ENCODE peak calls at places on chromosomes 5 and 9, in seven cellular contexts. One of them, this sample, is unnamed.

GRCh38 chr9:37531699-37532098 is 44.5 kb downstream of the FBXO10 start:
- DNase-seq in GM23248: no peak
- DNase-seq in astrocyte of the spinal cord: no peak
- DNase-seq in activated T-helper 1 cell treated with anti-CD3 and anti-CD28 coated beads, Interleukin-2, amount 50 U/mL, for 16 hours: peak; percentile 23
- DNase-seq in GM12864: peak; percentile 87
- DNase-seq in nephron progenitor cell: no peak
- DNase-seq in NCI-H1694 treated with DMSO at 0.1 percent for 48 hours: no peak
- DNase-seq in this sample: no peak

GRCh38 chr9:31103836-31104235 is 1280.6 kb upstream of the ACO1 start:
- DNase-seq in nephron progenitor cell: no peak
- DNase-seq in astrocyte of the spinal cord: peak; percentile 8
- DNase-seq in GM12864: no peak
- DNase-seq in activated T-helper 1 cell treated with anti-CD3 and anti-CD28 coated beads, Interleukin-2, amount 50 U/mL, for 16 hours: no peak
- DNase-seq in NCI-H1694 treated with DMSO at 0.1 percent for 48 hours: no peak
- DNase-seq in GM23248: no peak
- DNase-seq in this sample: no peak

GRCh38 chr5:128757560-128757959 is 207.7 kb upstream of the SLC27A6 start:
- DNase-seq in activated T-helper 1 cell treated with anti-CD3 and anti-CD28 coated beads, Interleukin-2, amount 50 U/mL, for 16 hours: no peak
- DNase-seq in NCI-H1694 treated with DMSO at 0.1 percent for 48 hours: no peak
- DNase-seq in GM12864: no peak
- DNase-seq in astrocyte of the spinal cord: no peak
- DNase-seq in nephron progenitor cell: no peak
- DNase-seq in GM23248: no peak
- DNase-seq in this sample: no peak

GRCh38 chr5:74685979-74686631 is 1.1 kb downstream of the HEXB start:
- DNase-seq in GM12864: peak; percentile 25
- DNase-seq in activated T-helper 1 cell treated with anti-CD3 and anti-CD28 coated beads, Interleukin-2, amount 50 U/mL, for 16 hours: no peak
- DNase-seq in astrocyte of the spinal cord: no peak
- DNase-seq in GM23248: peak; percentile 61
- DNase-seq in NCI-H1694 treated with DMSO at 0.1 percent for 48 hours: no peak
- DNase-seq in nephron progenitor cell: no peak
- DNase-seq in this sample: peak; percentile 19

GRCh38 chr5:108637110-108637509 is 110.6 kb upstream of the FER start:
- DNase-seq in astrocyte of the spinal cord: no peak
- DNase-seq in nephron progenitor cell: no peak
- DNase-seq in GM23248: peak; percentile 76
- DNase-seq in NCI-H1694 treated with DMSO at 0.1 percent for 48 hours: no peak
- DNase-seq in GM12864: no peak
- DNase-seq in activated T-helper 1 cell treated with anti-CD3 and anti-CD28 coated beads, Interleukin-2, amount 50 U/mL, for 16 hours: no peak
- DNase-seq in this sample: no peak

GRCh38 chr5:155529366-155529765 is 515.8 kb downstream of the KIF4B start:
- DNase-seq in GM12864: no peak
- DNase-seq in GM23248: no peak
- DNase-seq in activated T-helper 1 cell treated with anti-CD3 and anti-CD28 coated beads, Interleukin-2, amount 50 U/mL, for 16 hours: no peak
- DNase-seq in nephron progenitor cell: no peak
- DNase-seq in astrocyte of the spinal cord: no peak
- DNase-seq in NCI-H1694 treated with DMSO at 0.1 percent for 48 hours: no peak
- DNase-seq in this sample: no peak

GRCh38 chr9:103361906-103362305 is 366.8 kb downstream of the CYLC2 start:
- DNase-seq in GM12864: no peak
- DNase-seq in astrocyte of the spinal cord: no peak
- DNase-seq in activated T-helper 1 cell treated with anti-CD3 and anti-CD28 coated beads, Interleukin-2, amount 50 U/mL, for 16 hours: no peak
- DNase-seq in GM23248: no peak
- DNase-seq in nephron progenitor cell: no peak
- DNase-seq in NCI-H1694 treated with DMSO at 0.1 percent for 48 hours: no peak
- DNase-seq in this sample: no peak

GRCh38 chr9:105195259-105195658 is 49.2 kb upstream of the SLC44A1 start:
- DNase-seq in NCI-H1694 treated with DMSO at 0.1 percent for 48 hours: no peak
- DNase-seq in activated T-helper 1 cell treated with anti-CD3 and anti-CD28 coated beads, Interleukin-2, amount 50 U/mL, for 16 hours: no peak
- DNase-seq in nephron progenitor cell: no peak
- DNase-seq in astrocyte of the spinal cord: no peak
- DNase-seq in GM12864: no peak
- DNase-seq in GM23248: no peak
- DNase-seq in this sample: no peak

GRCh38 chr9:132146575-132146974 is 15.3 kb upstream of the NTNG2 start:
- DNase-seq in NCI-H1694 treated with DMSO at 0.1 percent for 48 hours: no peak
- DNase-seq in astrocyte of the spinal cord: no peak
- DNase-seq in GM12864: no peak
- DNase-seq in GM23248: no peak
- DNase-seq in activated T-helper 1 cell treated with anti-CD3 and anti-CD28 coated beads, Interleukin-2, amount 50 U/mL, for 16 hours: no peak
- DNase-seq in nephron progenitor cell: no peak
- DNase-seq in this sample: no peak

GRCh38 chr9:107760469-107761242 is 271.1 kb upstream of the KLF4 start:
- DNase-seq in nephron progenitor cell: no peak
- DNase-seq in activated T-helper 1 cell treated with anti-CD3 and anti-CD28 coated beads, Interleukin-2, amount 50 U/mL, for 16 hours: no peak
- DNase-seq in GM23248: no peak
- DNase-seq in astrocyte of the spinal cord: no peak
- DNase-seq in NCI-H1694 treated with DMSO at 0.1 percent for 48 hours: no peak
- DNase-seq in GM12864: no peak
- DNase-seq in this sample: no peak

GRCh38 chr5:168916266-168916665 is 337.1 kb upstream of the PANK3 start:
- DNase-seq in activated T-helper 1 cell treated with anti-CD3 and anti-CD28 coated beads, Interleukin-2, amount 50 U/mL, for 16 hours: no peak
- DNase-seq in astrocyte of the spinal cord: no peak
- DNase-seq in nephron progenitor cell: peak; percentile 62
- DNase-seq in GM12864: no peak
- DNase-seq in NCI-H1694 treated with DMSO at 0.1 percent for 48 hours: no peak
- DNase-seq in GM23248: peak; percentile 70
- DNase-seq in this sample: peak; percentile 60

GRCh38 chr5:1449081-1449630 is 3.9 kb upstream of the SLC6A3 start:
- DNase-seq in NCI-H1694 treated with DMSO at 0.1 percent for 48 hours: no peak
- DNase-seq in astrocyte of the spinal cord: no peak
- DNase-seq in activated T-helper 1 cell treated with anti-CD3 and anti-CD28 coated beads, Interleukin-2, amount 50 U/mL, for 16 hours: no peak
- DNase-seq in GM23248: no peak
- DNase-seq in nephron progenitor cell: no peak
- DNase-seq in GM12864: no peak
- DNase-seq in this sample: no peak

GRCh38 chr9:88651682-88652633 is 117.0 kb downstream of the NXNL2 start:
- DNase-seq in GM12864: no peak
- DNase-seq in NCI-H1694 treated with DMSO at 0.1 percent for 48 hours: no peak
- DNase-seq in GM23248: peak; percentile 99
- DNase-seq in astrocyte of the spinal cord: peak; percentile 95
- DNase-seq in activated T-helper 1 cell treated with anti-CD3 and anti-CD28 coated beads, Interleukin-2, amount 50 U/mL, for 16 hours: no peak
- DNase-seq in nephron progenitor cell: no peak
- DNase-seq in this sample: no peak

GRCh38 chr5:41193462-41194166 is 19.7 kb downstream of the C6 start:
- DNase-seq in nephron progenitor cell: no peak
- DNase-seq in GM23248: peak; percentile 10
- DNase-seq in activated T-helper 1 cell treated with anti-CD3 and anti-CD28 coated beads, Interleukin-2, amount 50 U/mL, for 16 hours: no peak
- DNase-seq in NCI-H1694 treated with DMSO at 0.1 percent for 48 hours: peak; percentile 84
- DNase-seq in astrocyte of the spinal cord: peak; percentile 96
- DNase-seq in GM12864: no peak
- DNase-seq in this sample: no peak

GRCh38 chr5:53027913-53028312 is 38.8 kb downstream of the ITGA2 start:
- DNase-seq in GM12864: no peak
- DNase-seq in activated T-helper 1 cell treated with anti-CD3 and anti-CD28 coated beads, Interleukin-2, amount 50 U/mL, for 16 hours: no peak
- DNase-seq in nephron progenitor cell: no peak
- DNase-seq in astrocyte of the spinal cord: peak; percentile 70
- DNase-seq in GM23248: peak; percentile 85
- DNase-seq in NCI-H1694 treated with DMSO at 0.1 percent for 48 hours: no peak
- DNase-seq in this sample: no peak

GRCh38 chr5:43802119-43802518 is 199.1 kb downstream of the NNT start:
- DNase-seq in NCI-H1694 treated with DMSO at 0.1 percent for 48 hours: no peak
- DNase-seq in GM12864: no peak
- DNase-seq in nephron progenitor cell: no peak
- DNase-seq in GM23248: peak; percentile 58
- DNase-seq in astrocyte of the spinal cord: peak; percentile 54
- DNase-seq in activated T-helper 1 cell treated with anti-CD3 and anti-CD28 coated beads, Interleukin-2, amount 50 U/mL, for 16 hours: no peak
- DNase-seq in this sample: no peak

GRCh38 chr9:37683531-37684371 is 33.0 kb downstream of the FRMPD1 start:
- DNase-seq in GM12864: no peak
- DNase-seq in NCI-H1694 treated with DMSO at 0.1 percent for 48 hours: no peak
- DNase-seq in activated T-helper 1 cell treated with anti-CD3 and anti-CD28 coated beads, Interleukin-2, amount 50 U/mL, for 16 hours: no peak
- DNase-seq in astrocyte of the spinal cord: no peak
- DNase-seq in nephron progenitor cell: no peak
- DNase-seq in GM23248: no peak
- DNase-seq in this sample: no peak

GRCh38 chr5:34517249-34517648 is 138.9 kb upstream of the RAI14 start:
- DNase-seq in GM12864: no peak
- DNase-seq in GM23248: peak; percentile 56
- DNase-seq in nephron progenitor cell: no peak
- DNase-seq in NCI-H1694 treated with DMSO at 0.1 percent for 48 hours: no peak
- DNase-seq in astrocyte of the spinal cord: peak; percentile 55
- DNase-seq in activated T-helper 1 cell treated with anti-CD3 and anti-CD28 coated beads, Interleukin-2, amount 50 U/mL, for 16 hours: no peak
- DNase-seq in this sample: no peak

This sample was measured in iPS-NIHi11.